ENCODE peak calls at places on chromosomes 6 and 20, in seven cellular contexts. K is neural crest cell, C is GM13976, B is lung microvascular endothelial cell, R is AG09319, T is H1, V is NCI-H1092 treated with DMSO at 0.1 percent for 48 hours. P is an unnamed sample.

GRCh38 chr20:33262658-33263065 is 20.4 kb upstream of the BPIFB1 start:
- DNase-seq in C (no peak), R (peak), B (peak), T (peak), V (peak), K (peak), P (no peak)

GRCh38 chr6:113490356-113490755 is 366.8 kb upstream of the MARCKS start:
- DNase-seq in K (no peak), C (no peak), B (no peak), T (no peak), R (no peak), V (peak), P (no peak)

GRCh38 chr6:124885171-124885570 is 77.1 kb upstream of the RNF217 start:
- DNase-seq in T (no peak), V (no peak), K (no peak), C (no peak), B (no peak), R (no peak), P (no peak)

GRCh38 chr20:13694420-13695150 is 55.9 kb upstream of the TASP1 start:
- DNase-seq in K (no peak), R (no peak), B (no peak), C (no peak), V (no peak), T (no peak), P (no peak)

GRCh38 chr6:33205172-33206026 is 944 bp downstream of the HSD17B8 start:
- DNase-seq in T (no peak), K (no peak), C (no peak), R (no peak), B (no peak), V (no peak), P (no peak)

GRCh38 chr20:18986146-18986830 is 172.7 kb downstream of the SCP2D1 start:
- DNase-seq in B (no peak), T (no peak), K (no peak), V (no peak), R (no peak), C (no peak), P (no peak)

GRCh38 chr6:124792386-124792785 is 169.9 kb upstream of the RNF217 start:
- DNase-seq in V (no peak), T (no peak), C (no peak), R (no peak), K (no peak), B (no peak), P (no peak)

GRCh38 chr6:147040041-147040440 is 164.2 kb upstream of the STXBP5 start:
- DNase-seq in R (peak), K (no peak), T (no peak), B (no peak), C (no peak), V (no peak), P (no peak)

GRCh38 chr6:26173836-26174144 is 86.6 kb downstream of the HFE start:
- DNase-seq in V (no peak), C (no peak), T (no peak), R (no peak), B (no peak), K (no peak), P (no peak)

GRCh38 chr20:22341508-22341907 is 242.9 kb downstream of the FOXA2 start:
- DNase-seq in V (no peak), K (no peak), T (no peak), B (no peak), R (no peak), C (no peak), P (no peak)

GRCh38 chr6:11729083-11729482 is 49.5 kb downstream of the ADTRP start:
- DNase-seq in R (no peak), B (no peak), T (no peak), K (no peak), C (no peak), V (no peak), P (no peak)

GRCh38 chr6:170269873-170270541 is 20.9 kb downstream of the DLL1 start:
- DNase-seq in C (no peak), V (peak), B (no peak), R (no peak), K (no peak), T (no peak), P (no peak)

GRCh38 chr6:108562503-108562993 is 1.8 kb downstream of the FOXO3 start:
- DNase-seq in R (no peak), C (no peak), T (peak), K (peak), V (no peak), B (peak), P (peak)

GRCh38 chr20:54557836-54558590 is 82.6 kb downstream of the DOK5 start:
- DNase-seq in K (no peak), R (no peak), V (no peak), B (no peak), T (no peak), C (no peak), P (no peak)

GRCh38 chr6:41000248-41000647 is 38.8 kb downstream of the UNC5CL start:
- DNase-seq in T (no peak), V (no peak), B (no peak), R (no peak), C (no peak), K (no peak), P (no peak)

GRCh38 chr6:75530696-75531095 is 37.1 kb upstream of the FILIP1 start:
- DNase-seq in T (no peak), R (no peak), V (no peak), K (no peak), B (no peak), C (no peak), P (no peak)

GRCh38 chr6:108742041-108742440 is 106.2 kb upstream of the ARMC2 start:
- DNase-seq in K (no peak), V (no peak), B (no peak), C (no peak), T (no peak), R (no peak), P (no peak)

GRCh38 chr6:43623880-43624785 is 4.9 kb downstream of the GTPBP2 start:
- DNase-seq in K (no peak), V (no peak), T (no peak), C (no peak), B (no peak), R (no peak), P (no peak)

GRCh38 chr6:166626177-166627038 is 643 bp downstream of the RPS6KA2 start:
- DNase-seq in T (no peak), V (peak), C (peak), B (peak), K (peak), R (no peak), P (peak)